ENCODE peak calls at places on chromosome 11, in four cellular contexts. Z, B, J and U are unnamed samples.

GRCh38 chr11:6405039-6405667 is 13.7 kb downstream of the APBB1 start:
- DNase-seq in Z (no peak), B (no peak), J (no peak), U (no peak)

GRCh38 chr11:45264839-45265515 is 21.2 kb downstream of the SYT13 start:
- DNase-seq in Z (no peak), B (no peak), J (no peak), U (no peak)

GRCh38 chr11:106475181-106475580 is 397.7 kb downstream of the AASDHPPT start:
- DNase-seq in Z (no peak), B (no peak), J (no peak), U (no peak)

GRCh38 chr11:100719809-100720221 is 32.7 kb downstream of the ARHGAP42 start:
- DNase-seq in Z (no peak), B (no peak), J (peak; percentile 64), U (no peak)

GRCh38 chr11:86608251-86608799 is 64.1 kb downstream of the ME3 start:
- DNase-seq in Z (no peak), B (no peak), J (no peak), U (no peak)

GRCh38 chr11:35662061-35662648 is 420 bp upstream of the TRIM44 start:
- DNase-seq in Z (no peak), B (peak; percentile 14), J (peak; percentile 71), U (no peak)

GRCh38 chr11:73372371-73372993 is 3.7 kb upstream of the RELT start:
- DNase-seq in Z (no peak), B (no peak), J (no peak), U (no peak)

GRCh38 chr11:64850979-64851567 is 6.6 kb upstream of the CDC42BPG start:
- DNase-seq in Z (no peak), B (peak; percentile 56), J (no peak), U (no peak)

GRCh38 chr11:74249496-74249895 is 61.9 kb downstream of the P4HA3 start:
- DNase-seq in Z (no peak), B (no peak), J (no peak), U (no peak)

GRCh38 chr11:35237860-35238715 is 99.1 kb downstream of the CD44 start:
- DNase-seq in Z (peak; percentile 13), B (peak; percentile 36), J (peak; percentile 13), U (no peak)

GRCh38 chr11:60679879-60680278 is 19.5 kb upstream of the MS4A8 start:
- DNase-seq in Z (no peak), B (no peak), J (no peak), U (no peak)

GRCh38 chr11:66281776-66282467 is 3.9 kb downstream of the CNIH2 start:
- DNase-seq in Z (no peak), B (no peak), J (no peak), U (no peak)

GRCh38 chr11:114736806-114737205 is 58.5 kb downstream of the NXPE2 start:
- DNase-seq in Z (no peak), B (no peak), J (no peak), U (no peak)

GRCh38 chr11:92915551-92915950 is 53.9 kb upstream of the MTNR1B start:
- DNase-seq in Z (no peak), B (no peak), J (no peak), U (no peak)

GRCh38 chr11:100445231-100445735 is 241.8 kb upstream of the ARHGAP42 start:
- DNase-seq in Z (no peak), B (no peak), J (peak; percentile 58), U (no peak)

GRCh38 chr11:132999031-132999430 is 533.3 kb downstream of the OPCML start:
- DNase-seq in Z (no peak), B (no peak), J (no peak), U (no peak)

GRCh38 chr11:119427279-119427678 is 4.3 kb upstream of the THY1 start:
- DNase-seq in Z (no peak), B (no peak), J (no peak), U (no peak)

GRCh38 chr11:71081704-71082230 is 170.6 kb downstream of the SHANK2 start:
- DNase-seq in Z (no peak), B (no peak), J (no peak), U (no peak)

GRCh38 chr11:3223932-3224729 is 5.5 kb upstream of the MRGPRG start:
- DNase-seq in Z (no peak), B (no peak), J (no peak), U (no peak)

GRCh38 chr11:85974126-85974525 is 94.8 kb downstream of the PICALM start:
- DNase-seq in Z (no peak), B (no peak), J (no peak), U (no peak)